ENCODE peak calls at places on chromosomes 6 and 20, in six cellular contexts. Y is mesendoderm; R is stimulated activated CD4-positive, alpha-beta T cell treated with anti-CD3 and anti-CD28 coated beads, Interleukin-1b, Interleukin-23, amount 100 ng/mL, for 24 hours; V is activated CD4-positive, alpha-beta T cell treated with anti-CD3 and anti-CD28 coated beads, Interleukin-2, amount 50 U/mL, for 48 hours; E is glutamatergic neuron; C is AG04449. I is an unnamed sample.

GRCh38 chr6:134967711-134968110 is 17.8 kb upstream of the ALDH8A1 start:
- DNase-seq in Y (no peak), C (no peak), V (no peak), R (no peak), E (no peak), I (no peak)

GRCh38 chr6:124870611-124871201 is 91.5 kb upstream of the RNF217 start:
- DNase-seq in E (no peak), Y (no peak), V (no peak), R (no peak), C (no peak), I (no peak)

GRCh38 chr20:51372966-51373365 is 169.6 kb downstream of the NFATC2 start:
- DNase-seq in C (no peak), Y (no peak), R (no peak), V (no peak), E (no peak), I (no peak)

GRCh38 chr6:158039178-158039557 is 57.5 kb downstream of the SYNJ2 start:
- DNase-seq in R (no peak), E (no peak), V (no peak), C (no peak), Y (peak), I (no peak)

GRCh38 chr20:50085481-50086365 is 27.2 kb downstream of the UBE2V1 start:
- DNase-seq in C (no peak), E (peak), Y (peak), R (no peak), V (no peak), I (peak)

GRCh38 chr6:44441091-44441855 is 53.8 kb downstream of the CDC5L start:
- DNase-seq in R (no peak), C (no peak), Y (no peak), V (no peak), E (no peak), I (no peak)

GRCh38 chr6:1377526-1378223 is 11.7 kb upstream of the FOXF2 start:
- DNase-seq in E (no peak), V (no peak), R (no peak), Y (no peak), C (no peak), I (no peak)

GRCh38 chr6:474454-475185 is 83.1 kb downstream of the IRF4 start:
- DNase-seq in V (peak), Y (peak), R (peak), C (no peak), E (no peak), I (peak)

GRCh38 chr6:100633096-100633766 is 168.5 kb upstream of the SIM1 start:
- DNase-seq in R (no peak), V (no peak), E (no peak), C (peak), Y (peak), I (no peak)

GRCh38 chr6:133917781-133918180 is 28.9 kb downstream of the TCF21 start:
- DNase-seq in V (no peak), E (no peak), Y (no peak), R (no peak), C (no peak), I (no peak)

GRCh38 chr20:43564993-43565757 is 6.3 kb downstream of the SGK2 start:
- DNase-seq in V (no peak), R (no peak), C (no peak), Y (no peak), E (no peak), I (no peak)

GRCh38 chr6:52362443-52363221 is 681 bp downstream of the PAQR8 start:
- DNase-seq in R (peak), C (no peak), V (peak), E (peak), Y (peak), I (peak)

I was measured in central memory CD4-positive, alpha-beta T cell.